ENCODE peak calls at places on chromosomes 16 and 17, in four cellular contexts. L, Y, X and G are unnamed samples.

GRCh38 chr16:12184419-12184831 is 207.9 kb downstream of the SNX29 start:
- DNase-seq in L (no peak), X (no peak), Y (no peak), G (peak; percentile 73)

GRCh38 chr16:16014329-16015224 is 65.2 kb downstream of the ABCC1 start:
- DNase-seq in Y (peak; percentile 81), X (peak; percentile 47), L (no peak), G (no peak)

GRCh38 chr17:1649844-1650409 is at the start of gene RILP:
- DNase-seq in L (no peak), X (peak; percentile 70), Y (peak; percentile 95), G (peak; percentile 64)

GRCh38 chr17:42456223-42457106 is 2.2 kb upstream of the ATP6V0A1 start:
- DNase-seq in L (no peak), X (no peak), Y (no peak), G (peak; percentile 78)

GRCh38 chr17:16662936-16663335 is 9.3 kb upstream of the ZNF624 start:
- DNase-seq in Y (no peak), X (no peak), L (no peak), G (peak; percentile 66)

GRCh38 chr16:20878682-20879147 is 21.4 kb downstream of the DCUN1D3 start:
- DNase-seq in L (no peak), Y (no peak), X (no peak), G (no peak)

GRCh38 chr17:63445571-63446217 is 412 bp downstream of the CYB561 start:
- DNase-seq in X (peak; percentile 32), L (no peak), Y (peak; percentile 69), G (peak; percentile 24)

GRCh38 chr16:14364112-14364385 is 266.0 kb downstream of the PARN start:
- DNase-seq in X (no peak), L (no peak), Y (no peak), G (no peak)

GRCh38 chr16:81841709-81842108 is 62.6 kb downstream of the PLCG2 start:
- DNase-seq in Y (no peak), L (no peak), X (no peak), G (no peak)

GRCh38 chr17:29582254-29582765 is 7.1 kb downstream of the GIT1 start:
- DNase-seq in L (no peak), X (no peak), Y (no peak), G (no peak)

GRCh38 chr16:30675133-30675532 is 16.9 kb downstream of the FBRS start:
- DNase-seq in X (no peak), L (no peak), Y (no peak), G (no peak)

GRCh38 chr16:70437582-70438324 is 1.1 kb downstream of the ST3GAL2 start:
- DNase-seq in Y (no peak), L (peak; percentile 43), X (no peak), G (no peak)

GRCh38 chr17:16918443-16918842 is 53.5 kb downstream of the TNFRSF13B start:
- DNase-seq in X (no peak), Y (peak; percentile 7), L (no peak), G (no peak)

GRCh38 chr16:10828851-10829331 is 10.3 kb upstream of the TVP23A start:
- DNase-seq in X (peak; percentile 95), L (peak; percentile 28), Y (peak; percentile 97), G (peak; percentile 73)

GRCh38 chr16:74926832-74927231 is 58.1 kb downstream of the WDR59 start:
- DNase-seq in X (no peak), Y (no peak), L (no peak), G (no peak)

GRCh38 chr17:21090889-21091618 is 35.7 kb upstream of the DHRS7B start:
- DNase-seq in X (no peak), L (no peak), Y (no peak), G (no peak)

GRCh38 chr16:87375426-87376135 is 8.0 kb downstream of the FBXO31 start:
- DNase-seq in Y (no peak), L (no peak), X (no peak), G (peak; percentile 70)

GRCh38 chr16:23784811-23785447 is 30.1 kb downstream of the CHP2 start:
- DNase-seq in X (no peak), Y (no peak), L (peak; percentile 35), G (peak; percentile 83)

GRCh38 chr16:29915590-29916247 is 10.3 kb downstream of the KCTD13 start:
- DNase-seq in L (peak; percentile 51), Y (no peak), X (no peak), G (no peak)

GRCh38 chr16:54846761-54847160 is 83.9 kb upstream of the IRX5 start:
- DNase-seq in Y (no peak), X (no peak), L (no peak), G (peak; percentile 98)

GRCh38 chr17:45136846-45137560 is 1.5 kb downstream of the ACBD4 start:
- DNase-seq in X (no peak), L (no peak), Y (no peak), G (no peak)

GRCh38 chr17:70655179-70655578 is 485.8 kb downstream of the KCNJ2 start:
- DNase-seq in Y (no peak), L (no peak), X (no peak), G (no peak)

GRCh38 chr17:65182233-65182632 is 45.1 kb downstream of the RGS9 start:
- DNase-seq in Y (no peak), X (no peak), L (no peak), G (no peak)

GRCh38 chr17:14011740-14012405 is 57.4 kb upstream of the COX10 start:
- DNase-seq in L (no peak), X (no peak), Y (no peak), G (no peak)

GRCh38 chr17:80984749-80985148 is 6.9 kb upstream of the CHMP6 start:
- DNase-seq in Y (no peak), X (peak; percentile 35), L (peak; percentile 88), G (peak; percentile 53)

GRCh38 chr17:37682007-37682406 is 38.8 kb upstream of the DDX52 start:
- DNase-seq in X (no peak), Y (no peak), L (no peak), G (no peak)

GRCh38 chr16:12661656-12662172 is 142.0 kb downstream of the CPPED1 start:
- DNase-seq in X (no peak), Y (no peak), L (no peak), G (no peak)

GRCh38 chr16:3835089-3835602 is 45.4 kb downstream of the CREBBP start:
- DNase-seq in Y (no peak), L (no peak), X (no peak), G (no peak)

GRCh38 chr16:63130942-63131341 is 1094.7 kb upstream of the CDH8 start:
- DNase-seq in X (no peak), Y (no peak), L (no peak), G (no peak)

GRCh38 chr16:6827272-6827671 is 505.4 kb upstream of the RBFOX1 start:
- DNase-seq in X (no peak), L (no peak), Y (no peak), G (no peak)

GRCh38 chr16:3101018-3101840 is 2.1 kb upstream of the ZSCAN10 start:
- DNase-seq in X (no peak), Y (no peak), L (no peak), G (no peak)

GRCh38 chr16:73142995-73143394 is 95.1 kb upstream of the ZFHX3 start:
- DNase-seq in X (no peak), Y (no peak), L (no peak), G (no peak)

GRCh38 chr17:71184716-71185115 is 936.1 kb upstream of the SOX9 start:
- DNase-seq in X (no peak), L (no peak), Y (no peak), G (peak; percentile 59)

GRCh38 chr16:56571525-56571924 is 6.7 kb downstream of the MT4 start:
- DNase-seq in Y (no peak), X (no peak), L (no peak), G (no peak)

GRCh38 chr16:4179020-4179419 is 62.8 kb upstream of the ADCY9 start:
- DNase-seq in Y (no peak), X (peak; percentile 24), L (no peak), G (peak; percentile 90)

GRCh38 chr17:39593371-39593770 is 14.3 kb downstream of the NEUROD2 start:
- DNase-seq in X (no peak), Y (no peak), L (no peak), G (no peak)

GRCh38 chr17:38464723-38465419 is 36.6 kb downstream of the ARHGAP23 start:
- DNase-seq in L (peak; percentile 86), Y (peak; percentile 70), X (peak; percentile 93), G (peak; percentile 78)

GRCh38 chr16:53207810-53208752 is 153.3 kb downstream of the CHD9 start:
- DNase-seq in L (peak; percentile 74), Y (peak; percentile 39), X (no peak), G (peak; percentile 77)

GRCh38 chr16:76729525-76729924 is 452.3 kb downstream of the CNTNAP4 start:
- DNase-seq in X (no peak), Y (no peak), L (no peak), G (peak; percentile 7)

GRCh38 chr17:81544281-81544974 is 7.7 kb downstream of the FAAP100 start:
- DNase-seq in L (no peak), X (no peak), Y (no peak), G (no peak)

GRCh38 chr16:88432174-88432573 is 20.9 kb upstream of the ZFPM1 start:
- DNase-seq in X (no peak), Y (no peak), L (no peak), G (no peak)
- H3K27me3 ChIP-seq in X (no peaks in the 10 kb centered on the region), Y (peaks cover 6% of the 10 kb centered on the region), L (no peaks in the 10 kb centered on the region), G (peaks cover 15% of the 10 kb centered on the region)

GRCh38 chr17:6713130-6713917 is at the start of gene SLC13A5:
- DNase-seq in L (no peak), X (no peak), Y (no peak), G (peak; percentile 4)
- TF ChIP-seq CTCF in L (peak; percentile 61), X (peak; percentile 6), Y (no peak), G (peak; percentile 34)

DNA sequence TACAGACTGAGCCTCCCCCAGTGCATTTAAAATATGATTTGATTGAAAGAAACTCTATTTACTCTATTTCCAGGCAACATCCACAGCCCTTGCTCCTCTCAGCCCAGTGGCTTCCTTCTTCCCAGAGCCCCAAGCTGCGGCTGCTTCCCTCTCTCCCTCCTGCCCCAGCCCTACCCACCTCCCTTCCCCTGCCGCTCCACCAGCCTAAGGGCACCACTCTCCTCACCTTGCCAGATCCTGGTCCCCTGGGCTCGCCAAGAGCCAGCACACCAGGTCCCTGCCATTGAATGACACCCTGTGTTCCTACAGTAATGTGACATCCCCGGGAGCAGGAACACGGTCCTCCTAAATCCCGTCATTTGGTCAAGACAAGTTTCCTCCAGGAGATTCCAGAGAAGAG is 236.0 kb downstream of the RBFOX3 start:
- DNase-seq in L (no peak), Y (no peak), X (no peak), G (no peak)
- H3K27me3 ChIP-seq in L (no peaks in the 10 kb centered on the region), Y (no peaks in the 10 kb centered on the region), X (no peaks in the 10 kb centered on the region), G (peaks cover 4% of the 10 kb centered on the region)

GRCh38 chr17:53032861-53033271 is 789.9 kb upstream of the KIF2B start:
- DNase-seq in Y (no peak), X (no peak), L (no peak), G (peak; percentile 66)
- TF ChIP-seq CTCF in Y (no peak), X (no peak), L (peak; percentile 24), G (peak; percentile 41)